ENCODE peak calls at places on chromosomes 1 and 21, in six cellular contexts. D, F, Q, B, O and L are unnamed samples.

GRCh38 chr1:22398656-22399420 is 52.8 kb upstream of the ZBTB40 start:
- DNase-seq in D (no peak), F (no peak), Q (no peak), B (no peak), O (no peak), L (no peak)

GRCh38 chr1:22452401-22452963 is 831 bp downstream of the ZBTB40 start:
- DNase-seq in D (no peak), F (no peak), Q (peak; percentile 19), B (peak; percentile 55), O (no peak), L (no peak)

GRCh38 chr1:96498744-96499143 is 222.8 kb upstream of the PTBP2 start:
- DNase-seq in D (no peak), F (no peak), Q (no peak), B (no peak), O (no peak), L (no peak)

GRCh38 chr1:117735045-117735992 is 129.5 kb downstream of the TENT5C start:
- DNase-seq in D (no peak), F (no peak), Q (no peak), B (peak; percentile 61), O (no peak), L (peak; percentile 17)

GRCh38 chr1:225506727-225507126 is 78.9 kb upstream of the LBR start:
- DNase-seq in D (no peak), F (no peak), Q (no peak), B (no peak), O (no peak), L (no peak)

GRCh38 chr1:1162597-1163537 is 10.8 kb upstream of the TTLL10 start:
- DNase-seq in D (no peak), F (no peak), Q (no peak), B (no peak), O (peak; percentile 93), L (no peak)

GRCh38 chr1:9265037-9265436 is 27.7 kb upstream of the SPSB1 start:
- DNase-seq in D (no peak), F (no peak), Q (no peak), B (no peak), O (no peak), L (no peak)

GRCh38 chr1:76137746-76138145 is 63.2 kb downstream of the ST6GALNAC3 start:
- DNase-seq in D (no peak), F (no peak), Q (no peak), B (no peak), O (no peak), L (no peak)

GRCh38 chr21:34967509-34968289 is 81.4 kb downstream of the RUNX1 start:
- DNase-seq in D (no peak), F (no peak), Q (peak; percentile 60), B (peak; percentile 31), O (no peak), L (no peak)